ENCODE peak calls at places on chromosomes 7 and 10, in four cellular contexts. A is endodermal cell, E is A549, C is adipocyte. Z is an unnamed sample. For H3K4me1, the result is how much of the 10 kb centered on the place peaks cover.

GRCh38 chr10:8113616-8114015 is 59.1 kb downstream of the GATA3 start:
- DNase-seq in A (no peak), E (no peak), C (no peak), Z (no peak)

GRCh38 chr10:114708717-114709352 is 50.8 kb upstream of the ABLIM1 start:
- DNase-seq in A (peak), E (peak), C (peak), Z (no peak)

GRCh38 chr10:53744746-53745145 is 972.2 kb upstream of the MBL2 start:
- DNase-seq in A (no peak), E (no peak), C (no peak), Z (no peak)

GRCh38 chr10:30639946-30640786 is 10.6 kb upstream of the LYZL2 start:
- DNase-seq in A (no peak), E (peak), C (peak), Z (peak)

GRCh38 chr10:100800931-100801330 is 55.5 kb downstream of the PAX2 start:
- DNase-seq in A (no peak), E (no peak), C (no peak), Z (no peak)

GRCh38 chr10:62817120-62817762 is 1.1 kb upstream of the EGR2 start:
- DNase-seq in A (peak), E (no peak), C (peak), Z (peak)

GRCh38 chr7:74405191-74405898 is 48.4 kb upstream of the GTF2IRD1 start:
- DNase-seq in A (peak), E (peak), C (no peak), Z (peak)

GRCh38 chr7:71444130-71444529 is 312.2 kb downstream of the GALNT17 start:
- DNase-seq in A (no peak), E (no peak), C (no peak), Z (no peak)

GRCh38 chr7:117479480-117480224 is at the start of gene CFTR:
- DNase-seq in A (peak), E (peak), C (peak), Z (no peak)

GRCh38 chr7:82410461-82410860 is 33.1 kb downstream of the CACNA2D1 start:
- DNase-seq in A (no peak), E (no peak), C (no peak), Z (no peak)

GRCh38 chr7:150610193-150610592 is 22.0 kb downstream of the GIMAP6 start:
- DNase-seq in A (no peak), E (no peak), C (no peak), Z (no peak)

GRCh38 chr7:51970961-51971655 is 654.5 kb upstream of the COBL start:
- DNase-seq in A (no peak), E (no peak), C (no peak), Z (no peak)

GRCh38 chr7:4239991-4240812 is 441.9 kb upstream of the FOXK1 start:
- DNase-seq in A (no peak), E (no peak), C (no peak), Z (no peak)

GRCh38 chr7:7696458-7697119 is 21.8 kb downstream of the RPA3 start:
- DNase-seq in A (no peak), E (no peak), C (peak), Z (no peak)

GRCh38 chr10:115063702-115064479 is 29.3 kb upstream of the ATRNL1 start:
- DNase-seq in A (no peak), E (no peak), C (peak), Z (no peak)

GRCh38 chr10:3192856-3193635 is 20.5 kb upstream of the PITRM1 start:
- DNase-seq in A (peak), E (peak), C (peak), Z (peak)

GRCh38 chr7:71491331-71491730 is 359.4 kb downstream of the GALNT17 start:
- DNase-seq in A (no peak), E (no peak), C (no peak), Z (no peak)

GRCh38 chr10:21315321-21316220 is 209.9 kb downstream of the SKIDA1 start:
- DNase-seq in A (peak), E (peak), C (peak), Z (no peak)

GRCh38 chr7:102991540-102992214 is 78.9 kb downstream of the LRRC17 start:
- DNase-seq in A (no peak), E (peak), C (peak), Z (no peak)

GRCh38 chr10:103598654-103599115 is 105.2 kb downstream of the NEURL1 start:
- DNase-seq in A (peak), E (peak), C (peak), Z (peak)

GRCh38 chr7:117946201-117946633 is 73.0 kb upstream of the CTTNBP2 start:
- DNase-seq in A (peak), E (no peak), C (peak), Z (no peak)

GRCh38 chr7:147563669-147564068 is 1026.9 kb upstream of the C7orf33 start:
- DNase-seq in A (no peak), E (no peak), C (no peak), Z (no peak)

GRCh38 chr7:75879771-75880184 is 944 bp downstream of the RHBDD2 start:
- DNase-seq in A (no peak), E (no peak), C (peak), Z (peak)

GRCh38 chr10:23344251-23344841 is at the start of gene C10orf67:
- DNase-seq in A (peak), E (peak), C (peak), Z (no peak)

GRCh38 chr10:70729763-70730357 is 55.3 kb downstream of the TBATA start:
- DNase-seq in A (peak), E (no peak), C (no peak), Z (no peak)

GRCh38 chr7:99953649-99954048 is 22.2 kb downstream of the AZGP1 start:
- DNase-seq in A (no peak), E (no peak), C (peak), Z (no peak)

GRCh38 chr10:91909178-91909677 is at the start of gene FGFBP3:
- DNase-seq in A (peak), E (peak), C (peak), Z (peak)

GRCh38 chr7:44066111-44066460 is 719 bp upstream of the PGAM2 start:
- DNase-seq in A (no peak), E (no peak), C (no peak), Z (no peak)

GRCh38 chr7:13800694-13801448 is 188.6 kb downstream of the ETV1 start:
- DNase-seq in A (no peak), E (no peak), C (peak), Z (no peak)

GRCh38 chr10:69742928-69743602 is 58.6 kb upstream of the COL13A1 start:
- DNase-seq in A (peak), E (no peak), C (peak), Z (no peak)

GRCh38 chr7:57772126-57772924 is 322.3 kb downstream of the ZNF716 start:
- DNase-seq in A (no peak), E (no peak), C (no peak), Z (no peak)

GRCh38 chr10:133400624-133401424 is 6.9 kb downstream of the MTG1 start:
- DNase-seq in A (no peak), E (no peak), C (no peak), Z (no peak)

GRCh38 chr7:111535142-111535541 is 27.1 kb downstream of the IMMP2L start:
- DNase-seq in A (no peak), E (no peak), C (no peak), Z (no peak)

GRCh38 chr10:22453320-22453719 is 108.0 kb downstream of the SPAG6 start:
- DNase-seq in A (no peak), E (no peak), C (no peak), Z (no peak)

GRCh38 chr7:157886711-157887110 is 549.9 kb downstream of the DNAJB6 start:
- DNase-seq in A (no peak), E (no peak), C (no peak), Z (no peak)

GRCh38 chr10:125407000-125407502 is 246.7 kb upstream of the CTBP2 start:
- DNase-seq in A (no peak), E (no peak), C (no peak), Z (no peak)

GRCh38 chr7:93307131-93307660 is 75.0 kb downstream of the VPS50 start:
- DNase-seq in A (no peak), E (no peak), C (peak), Z (no peak)

GRCh38 chr10:62390497-62391176 is 16.5 kb downstream of the ZNF365 start:
- DNase-seq in A (no peak), E (no peak), C (no peak), Z (no peak)

GRCh38 chr7:18610331-18610948 is 114.9 kb downstream of the HDAC9 start:
- DNase-seq in A (peak), E (no peak), C (peak), Z (peak)

GRCh38 chr7:101174322-101174854 is 5.7 kb downstream of the NAT16 start:
- DNase-seq in A (peak), E (no peak), C (no peak), Z (no peak)
- H3K4me1 ChIP-seq in A (under half), E (under half), C (under half), Z (under half)

GRCh38 chr7:121021266-121021969 is 32.9 kb downstream of the CPED1 start:
- DNase-seq in A (no peak), E (no peak), C (peak), Z (no peak)
- H3K4me1 ChIP-seq in A (under half), E (under half), C (half or more), Z (under half)

GRCh38 chr10:99784025-99784730 is 1.7 kb downstream of the ABCC2 start:
- DNase-seq in A (no peak), E (no peak), C (peak), Z (no peak)
- H3K4me1 ChIP-seq in A (under half), E (half or more), C (half or more), Z (under half)

DNA sequence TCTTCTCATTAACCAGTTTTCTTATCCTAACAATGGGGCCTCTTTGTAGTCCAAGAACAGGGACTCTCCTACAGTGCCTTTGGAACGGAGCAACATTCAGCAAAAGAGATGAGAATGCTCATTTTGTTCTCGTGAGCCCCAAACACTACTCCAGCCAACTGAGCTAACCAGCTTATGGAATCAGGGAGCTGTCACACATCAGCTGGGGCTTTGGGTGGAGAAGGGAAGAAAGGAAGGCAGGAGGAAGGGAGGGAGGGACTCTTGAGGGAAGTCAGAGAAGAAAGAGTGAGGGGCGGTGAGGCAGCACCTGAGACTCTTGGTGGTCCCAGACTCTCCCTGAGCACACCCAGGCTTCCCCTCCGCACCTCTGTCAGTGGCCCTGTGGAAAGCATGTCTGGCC is 123.1 kb downstream of the CLEC2L start:
- DNase-seq in A (no peak), E (no peak), C (no peak), Z (no peak)
- H3K4me1 ChIP-seq in A (under half), E (half or more), C (under half), Z (under half)

DNA sequence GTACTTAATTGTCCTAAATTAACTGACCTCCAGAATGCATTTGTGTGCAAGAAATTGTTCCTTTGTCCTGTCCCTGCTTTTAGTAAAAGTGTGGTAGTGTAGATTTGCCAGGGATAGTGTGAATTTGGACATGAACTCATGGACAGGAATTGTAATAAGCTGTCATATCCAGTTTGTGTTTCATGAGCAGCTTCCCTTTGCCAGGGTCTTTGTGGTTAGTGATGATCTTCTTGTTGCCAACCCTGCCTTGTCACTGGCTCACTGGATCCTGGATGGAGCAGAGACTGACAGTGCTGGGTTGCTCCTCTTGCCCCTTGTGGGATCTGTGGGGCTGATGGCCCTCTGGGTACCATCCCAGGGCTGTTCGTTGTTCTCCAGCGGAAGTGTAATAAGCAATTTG is 110.1 kb downstream of the CCNY start:
- DNase-seq in A (no peak), E (no peak), C (no peak), Z (no peak)
- H3K4me1 ChIP-seq in A (under half), E (under half), C (under half), Z (under half)

DNA sequence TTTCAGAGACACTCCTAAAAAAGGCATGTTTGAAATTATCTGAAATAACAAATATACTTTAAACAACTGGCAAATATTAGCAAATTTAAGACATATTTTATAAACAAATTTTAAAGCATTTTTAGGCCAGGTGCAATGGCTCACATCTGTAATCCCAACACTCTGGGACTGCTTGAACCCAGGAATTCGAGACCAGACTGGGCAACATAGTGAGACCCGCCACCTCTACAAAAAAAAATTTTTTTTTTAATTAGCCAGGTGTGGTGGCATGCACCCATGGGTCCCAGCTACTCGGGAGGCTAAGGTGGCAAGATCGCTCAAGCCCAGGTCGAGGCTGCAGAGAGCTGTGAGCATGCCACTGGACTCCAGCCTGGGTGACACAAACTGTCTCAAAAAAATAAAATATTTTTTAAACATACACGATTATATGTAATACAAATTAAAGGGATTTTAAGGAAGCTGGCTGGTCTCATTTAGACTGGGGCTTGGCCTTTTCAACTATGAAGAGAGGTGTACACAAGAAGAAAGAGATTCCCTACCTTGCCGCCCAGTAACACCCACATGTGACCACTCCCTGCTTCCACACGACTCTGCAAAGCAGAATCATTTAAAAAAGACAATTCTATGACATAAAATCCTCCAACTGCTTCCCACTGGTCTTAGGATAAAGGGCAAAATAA is 7.5 kb downstream of the LARP4B start:
- DNase-seq in A (peak), E (no peak), C (no peak), Z (no peak)
- H3K4me1 ChIP-seq in A (under half), E (under half), C (under half), Z (under half)

DNA sequence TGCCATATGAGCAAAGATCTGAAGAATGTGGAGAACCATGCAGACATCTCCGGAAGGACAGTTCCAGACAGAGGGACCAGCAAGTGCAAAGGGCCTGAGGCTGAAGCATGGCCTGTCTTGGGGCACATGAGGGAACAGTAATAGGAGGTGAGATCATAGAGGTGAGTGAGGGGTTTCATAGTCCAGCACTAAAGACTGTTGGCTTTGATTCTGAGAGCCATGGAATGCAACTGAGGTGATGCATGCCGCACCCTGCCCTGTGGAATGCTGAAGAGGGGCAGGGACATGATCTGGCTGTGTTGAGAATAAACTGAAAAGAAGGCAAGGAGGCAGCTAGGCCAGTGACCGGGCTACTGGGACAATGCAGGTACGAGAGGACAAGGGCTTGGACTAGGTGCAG is 253.1 kb upstream of the KLF14 start:
- DNase-seq in A (no peak), E (no peak), C (no peak), Z (no peak)
- H3K4me1 ChIP-seq in A (under half), E (half or more), C (under half), Z (under half)